ENCODE peak calls at places on chromosomes 5 and 9, in seven cellular contexts. H is astrocyte of the spinal cord; J is cardiac fibroblast; W is CD8-positive, alpha-beta T cell; V is neural progenitor cell; C is cardiac muscle cell; A is endothelial cell. G is an unnamed sample.

GRCh38 chr9:103837940-103838339 is 256.2 kb upstream of the SMC2 start:
- DNase-seq in C (no peak), A (no peak), H (no peak), W (no peak), J (no peak), V (peak), G (no peak)

GRCh38 chr5:24642022-24642421 is 2.8 kb downstream of the CDH10 start:
- DNase-seq in J (peak), V (peak), W (no peak), C (peak), A (peak), H (peak), G (peak)

GRCh38 chr9:37908698-37909186 is 4.8 kb upstream of the SLC25A51 start:
- DNase-seq in W (no peak), V (no peak), H (peak), J (peak), A (no peak), C (no peak), G (no peak)

GRCh38 chr9:108469654-108470053 is 386.1 kb downstream of the ACTL7B start:
- DNase-seq in A (no peak), C (no peak), J (peak), W (no peak), V (no peak), H (peak), G (no peak)

GRCh38 chr9:115615821-115616665 is 498.1 kb upstream of the TNC start:
- DNase-seq in H (peak), W (no peak), C (no peak), V (no peak), J (peak), A (no peak), G (no peak)

GRCh38 chr5:172959824-172960799 is 888 bp downstream of the RPL26L1 start:
- DNase-seq in A (no peak), W (no peak), H (no peak), C (no peak), V (no peak), J (no peak), G (peak)

GRCh38 chr9:23375511-23375910 is 450.5 kb downstream of the ELAVL2 start:
- DNase-seq in J (no peak), W (no peak), A (no peak), H (peak), C (peak), V (no peak), G (no peak)

GRCh38 chr9:116791314-116791713 is 104.2 kb downstream of the TRIM32 start:
- DNase-seq in J (no peak), C (no peak), A (no peak), V (no peak), W (no peak), H (no peak), G (no peak)

GRCh38 chr9:138046641-138047301 is 169.2 kb downstream of the CACNA1B start:
- DNase-seq in J (no peak), C (no peak), V (no peak), A (no peak), H (no peak), W (no peak), G (no peak)

GRCh38 chr5:138282918-138283742 is 8.7 kb upstream of the GFRA3 start:
- DNase-seq in J (peak), W (no peak), C (peak), H (peak), V (peak), A (peak), G (peak)

GRCh38 chr5:131749138-131749537 is 47.7 kb downstream of the FNIP1 start:
- DNase-seq in C (no peak), W (no peak), H (peak), J (no peak), A (no peak), V (no peak), G (no peak)

GRCh38 chr5:17157294-17157693 is 60.1 kb upstream of the BASP1 start:
- DNase-seq in A (no peak), C (no peak), W (no peak), V (no peak), J (no peak), H (no peak), G (no peak)

GRCh38 chr5:147504001-147504400 is 5.9 kb downstream of the DPYSL3 start:
- DNase-seq in V (no peak), C (no peak), W (no peak), J (peak), A (no peak), H (peak), G (no peak)

GRCh38 chr9:3035594-3036389 is 191.9 kb upstream of the PUM3 start:
- DNase-seq in H (no peak), V (no peak), W (no peak), C (no peak), J (no peak), A (no peak), G (no peak)

GRCh38 chr5:173283318-173284288 is 44.6 kb downstream of the STC2 start:
- DNase-seq in H (peak), J (peak), A (peak), V (peak), C (peak), W (peak), G (peak)

GRCh38 chr9:97660345-97660744 is 26.7 kb downstream of the NCBP1 start:
- DNase-seq in J (no peak), W (no peak), V (no peak), C (no peak), H (no peak), A (no peak), G (no peak)

GRCh38 chr5:142360607-142361120 is 35.8 kb upstream of the SPRY4 start:
- DNase-seq in H (peak), J (peak), V (peak), A (no peak), C (peak), W (no peak), G (peak)

GRCh38 chr9:88835038-88835466 is 156.2 kb upstream of the S1PR3 start:
- DNase-seq in A (no peak), C (no peak), J (peak), H (peak), V (no peak), W (no peak), G (no peak)

GRCh38 chr9:114894801-114895433 is 35.5 kb downstream of the TNFSF8 start:
- DNase-seq in A (peak), W (no peak), J (peak), H (peak), V (no peak), C (no peak), G (peak)

GRCh38 chr9:126166866-126167265 is 159.8 kb upstream of the MVB12B start:
- DNase-seq in J (no peak), A (no peak), H (no peak), W (no peak), C (no peak), V (no peak), G (no peak)

GRCh38 chr9:22813520-22813919 is 366.9 kb downstream of the DMRTA1 start:
- DNase-seq in C (peak), H (peak), V (peak), J (no peak), A (no peak), W (no peak), G (peak)

GRCh38 chr5:176542596-176543427 is 5.6 kb upstream of the RNF44 start:
- DNase-seq in W (no peak), C (peak), A (peak), V (peak), H (no peak), J (no peak), G (peak)

GRCh38 chr5:17105744-17106450 is 111.5 kb upstream of the BASP1 start:
- DNase-seq in W (no peak), J (peak), V (no peak), C (no peak), H (peak), A (no peak), G (no peak)

GRCh38 chr9:132214027-132214622 is 52.3 kb downstream of the NTNG2 start:
- DNase-seq in H (peak), C (peak), W (no peak), V (peak), A (peak), J (peak), G (peak)

GRCh38 chr9:16405421-16405820 is 465.0 kb downstream of the BNC2 start:
- DNase-seq in H (no peak), J (no peak), W (no peak), V (no peak), C (no peak), A (no peak), G (no peak)

GRCh38 chr5:33073856-33074255 is 362.7 kb downstream of the NPR3 start:
- DNase-seq in V (no peak), J (no peak), C (no peak), H (no peak), A (no peak), W (no peak), G (no peak)

GRCh38 chr9:105963700-105964099 is 269.4 kb downstream of the TMEM38B start:
- DNase-seq in W (no peak), H (no peak), J (no peak), V (no peak), A (no peak), C (no peak), G (no peak)

GRCh38 chr5:112210430-112211005 is 208.6 kb downstream of the EPB41L4A start:
- DNase-seq in V (peak), C (peak), H (peak), J (peak), A (peak), W (no peak), G (peak)

GRCh38 chr5:28473531-28474107 is 1435.2 kb upstream of the CDH9 start:
- DNase-seq in C (peak), H (peak), V (peak), J (peak), W (no peak), A (no peak), G (peak)

DNA sequence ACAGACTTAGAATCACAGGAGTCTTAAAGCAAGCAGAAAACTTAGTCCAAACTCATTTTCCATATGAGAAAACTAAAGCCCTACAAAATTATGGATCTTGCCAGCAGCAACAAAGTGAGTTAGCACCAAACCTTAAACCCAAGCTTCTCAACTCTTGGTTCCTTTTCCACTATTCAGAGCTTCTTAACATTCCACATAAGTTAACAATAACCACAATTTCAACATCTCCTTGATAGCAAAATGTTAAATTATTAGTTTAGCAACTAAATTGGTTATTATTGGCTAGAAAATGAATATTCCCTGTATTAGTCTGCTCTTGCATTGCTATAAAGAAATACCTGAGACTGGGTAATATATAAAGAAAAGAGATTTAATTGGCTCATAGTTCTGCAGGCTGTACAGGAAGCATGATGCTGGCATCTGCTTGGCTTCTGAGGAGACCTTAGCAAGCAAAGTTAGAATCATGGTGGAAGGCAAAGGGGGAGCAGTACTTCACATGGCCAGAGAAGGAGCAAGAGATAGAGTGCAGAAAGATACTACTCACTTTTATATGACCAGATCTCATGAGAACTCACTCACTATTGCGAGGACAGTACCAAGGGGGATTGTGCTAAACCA is 26.2 kb upstream of the ARSB start:
- DNase-seq in H (peak), J (no peak), W (no peak), A (no peak), V (no peak), C (no peak), G (peak)
- TF ChIP-seq CTCF in H (peak), J (peak), W (no peak), A (no peak), V (no peak), C (peak), G (no peak)

DNA sequence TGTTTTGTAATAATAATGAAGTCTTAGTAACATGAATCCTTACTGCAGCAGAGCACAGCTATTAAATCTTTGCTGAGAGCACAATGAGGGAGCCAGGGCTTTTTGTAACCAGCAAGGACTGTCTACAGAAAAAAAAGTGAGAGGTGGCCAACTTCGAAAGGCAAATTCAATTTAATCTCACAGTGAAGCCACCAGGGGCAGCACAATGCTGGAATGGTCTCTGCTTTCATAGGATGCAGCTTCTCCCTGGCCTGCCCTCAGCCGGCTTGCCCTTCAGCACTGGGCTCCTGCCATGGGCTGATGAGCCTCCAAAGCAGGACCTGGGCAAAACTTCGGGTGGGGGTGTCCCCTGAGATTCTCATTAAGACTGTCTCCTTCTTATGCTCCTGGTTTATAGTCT is 134.3 kb downstream of the GNAQ start:
- DNase-seq in W (no peak), J (peak), C (no peak), A (no peak), V (peak), H (peak), G (peak)
- TF ChIP-seq CTCF in W (no peak), J (peak), C (peak), A (peak), V (peak), H (peak), G (peak)

GRCh38 chr9:118595719-118596305 is 773.4 kb downstream of the BRINP1 start:
- DNase-seq in C (peak), W (no peak), V (peak), J (peak), H (peak), A (peak), G (peak)
- TF ChIP-seq CTCF in C (no peak), W (no peak), V (peak), J (peak), H (peak), A (no peak), G (peak)

GRCh38 chr5:140169410-140169809 is 5.6 kb upstream of the CYSTM1 start:
- DNase-seq in V (no peak), W (no peak), J (peak), A (no peak), H (no peak), C (no peak), G (peak)
- TF ChIP-seq CTCF in V (peak), W (no peak), J (no peak), A (no peak), H (peak), C (no peak), G (peak)

DNA sequence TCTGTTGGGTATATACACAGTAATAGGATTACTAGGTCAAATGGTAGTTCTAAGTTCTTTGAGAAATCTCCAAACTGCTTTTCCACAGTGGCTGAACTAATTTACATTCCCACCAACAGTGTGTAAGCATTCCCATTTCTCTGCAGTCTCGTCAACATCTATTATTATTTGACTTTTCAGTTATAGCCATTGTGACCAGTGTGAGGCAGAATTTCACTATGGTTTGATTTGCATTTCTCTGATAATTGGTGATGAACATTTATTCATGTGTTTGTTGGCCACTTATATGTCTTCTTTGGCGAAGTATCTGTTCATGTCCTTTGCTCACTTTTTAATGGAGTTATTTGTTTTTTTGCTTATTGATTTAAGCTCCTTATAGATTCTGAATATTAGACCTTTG is 596.2 kb upstream of the DAB2 start:
- DNase-seq in V (no peak), W (no peak), C (no peak), J (no peak), A (no peak), H (no peak), G (no peak)
- TF ChIP-seq CTCF in V (no peak), W (no peak), C (no peak), J (peak), A (no peak), H (no peak), G (no peak)

DNA sequence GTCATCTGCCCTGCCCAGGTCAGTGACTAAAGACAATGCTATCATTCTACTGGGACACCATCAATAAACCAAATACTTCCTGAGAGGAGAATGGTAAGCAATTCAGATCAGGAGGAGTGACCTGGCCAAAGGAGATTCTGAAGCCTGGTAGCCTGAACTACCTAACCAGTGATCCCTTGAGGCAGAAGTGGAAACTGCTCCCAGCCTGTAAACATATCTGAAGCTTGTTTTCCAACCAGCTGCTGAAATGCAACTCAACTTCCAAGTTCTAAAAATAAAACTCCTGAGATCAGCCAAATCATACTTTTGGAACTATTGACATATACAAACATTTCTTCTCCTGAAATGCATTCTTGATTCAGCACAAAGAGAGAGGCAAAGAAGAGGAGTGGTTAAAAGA is 204.1 kb downstream of the EBF1 start:
- DNase-seq in C (no peak), J (peak), H (no peak), V (no peak), A (no peak), W (no peak), G (peak)
- TF ChIP-seq CTCF in C (no peak), J (peak), H (peak), V (no peak), A (peak), W (no peak), G (peak)